ENCODE peak calls at places on chromosomes 2 and 18, in eight cellular contexts. V, H, O, U, J, Q, N and E are unnamed samples.

GRCh38 chr18:74916773-74917393 is 292.1 kb downstream of the PTGR3 start:
- DNase-seq in V (no peak), H (no peak), O (no peak), U (no peak), J (no peak), Q (no peak), N (no peak), E (no peak)

GRCh38 chr2:86297382-86298147 is 39.9 kb downstream of the REEP1 start:
- DNase-seq in V (no peak), H (no peak), O (peak; percentile 34), U (no peak), J (peak; percentile 12), Q (peak; percentile 44), N (no peak), E (no peak)

GRCh38 chr2:239878686-239879085 is 146.5 kb downstream of the NDUFA10 start:
- DNase-seq in V (no peak), H (no peak), O (no peak), U (no peak), J (no peak), Q (no peak), N (no peak), E (no peak)

GRCh38 chr2:219511547-219512325 is 2.5 kb upstream of the ASIC4 start:
- DNase-seq in V (no peak), H (no peak), O (no peak), U (no peak), J (no peak), Q (peak; percentile 76), N (no peak), E (no peak)

GRCh38 chr2:201769664-201770373 is 10.9 kb downstream of the ALS2 start:
- DNase-seq in V (no peak), H (no peak), O (no peak), U (no peak), J (no peak), Q (no peak), N (no peak), E (no peak)

GRCh38 chr18:864872-865273 is 39.8 kb upstream of the ADCYAP1 start:
- DNase-seq in V (peak; percentile 67), H (no peak), O (peak; percentile 62), U (peak; percentile 91), J (peak; percentile 61), Q (peak; percentile 77), N (peak; percentile 87), E (peak; percentile 28)

GRCh38 chr18:6363216-6363615 is 51.5 kb downstream of the L3MBTL4 start:
- DNase-seq in V (no peak), H (no peak), O (no peak), U (no peak), J (no peak), Q (no peak), N (no peak), E (no peak)

GRCh38 chr2:71815701-71816100 is 332.0 kb downstream of the CYP26B1 start:
- DNase-seq in V (no peak), H (no peak), O (no peak), U (no peak), J (no peak), Q (no peak), N (no peak), E (no peak)

GRCh38 chr2:241033994-241034393 is 35.6 kb downstream of the SNED1 start:
- DNase-seq in V (no peak), H (no peak), O (no peak), U (no peak), J (no peak), Q (peak; percentile 52), N (no peak), E (no peak)

GRCh38 chr2:64987001-64987962 is 1.9 kb upstream of the SLC1A4 start:
- DNase-seq in V (peak; percentile 38), H (no peak), O (peak; percentile 77), U (peak; percentile 35), J (peak; percentile 37), Q (no peak), N (peak; percentile 43), E (no peak)

GRCh38 chr18:73110307-73110706 is 242.5 kb upstream of the NETO1 start:
- DNase-seq in V (no peak), H (no peak), O (no peak), U (no peak), J (no peak), Q (no peak), N (no peak), E (no peak)

GRCh38 chr18:11676867-11677266 is 12.2 kb upstream of the GNAL start:
- DNase-seq in V (no peak), H (no peak), O (peak; percentile 44), U (no peak), J (no peak), Q (no peak), N (no peak), E (no peak)

GRCh38 chr18:33804258-33804657 is 226.2 kb downstream of the ASXL3 start:
- DNase-seq in V (no peak), H (no peak), O (no peak), U (peak; percentile 82), J (no peak), Q (no peak), N (peak; percentile 78), E (no peak)

GRCh38 chr2:158586491-158586890 is 129.7 kb downstream of the PKP4 start:
- DNase-seq in V (peak; percentile 38), H (no peak), O (peak; percentile 14), U (peak; percentile 91), J (no peak), Q (no peak), N (no peak), E (no peak)

GRCh38 chr2:239337877-239338484 is 62.8 kb downstream of the HDAC4 start:
- DNase-seq in V (no peak), H (no peak), O (no peak), U (no peak), J (no peak), Q (peak; percentile 76), N (no peak), E (no peak)

GRCh38 chr2:86793752-86794151 is 3.0 kb upstream of the CD8A start:
- DNase-seq in V (no peak), H (no peak), O (no peak), U (no peak), J (no peak), Q (no peak), N (no peak), E (no peak)

GRCh38 chr2:223594259-223594658 is 7.9 kb downstream of the SCG2 start:
- DNase-seq in V (no peak), H (no peak), O (no peak), U (no peak), J (no peak), Q (peak; percentile 19), N (no peak), E (no peak)

GRCh38 chr2:41933585-41934322 is 114.1 kb upstream of the PKDCC start:
- DNase-seq in V (peak; percentile 60), H (no peak), O (peak; percentile 92), U (peak; percentile 92), J (no peak), Q (no peak), N (peak; percentile 71), E (no peak)

GRCh38 chr2:96821113-96821512 is 5.0 kb downstream of the CNNM3 start:
- DNase-seq in V (no peak), H (no peak), O (no peak), U (no peak), J (no peak), Q (no peak), N (peak; percentile 15), E (no peak)

GRCh38 chr18:32930695-32931301 is 158.0 kb upstream of the KLHL14 start:
- DNase-seq in V (peak; percentile 8), H (peak; percentile 17), O (peak; percentile 49), U (peak; percentile 70), J (peak; percentile 24), Q (peak; percentile 54), N (peak; percentile 56), E (no peak)

GRCh38 chr2:120910069-120910468 is 174.4 kb downstream of the GLI2 start:
- DNase-seq in V (no peak), H (no peak), O (no peak), U (no peak), J (no peak), Q (no peak), N (no peak), E (no peak)

GRCh38 chr18:8623549-8624106 is 14.4 kb downstream of the RAB12 start:
- DNase-seq in V (no peak), H (no peak), O (peak; percentile 58), U (no peak), J (no peak), Q (peak; percentile 7), N (no peak), E (no peak)

GRCh38 chr2:232839680-232840079 is 30.4 kb upstream of the SNORC start:
- DNase-seq in V (no peak), H (no peak), O (no peak), U (no peak), J (no peak), Q (no peak), N (no peak), E (no peak)

GRCh38 chr2:1837022-1837421 is 92.7 kb upstream of the PXDN start:
- DNase-seq in V (no peak), H (no peak), O (no peak), U (peak; percentile 10), J (no peak), Q (peak; percentile 84), N (no peak), E (no peak)

GRCh38 chr2:12721571-12722444 is 5.1 kb downstream of the TRIB2 start:
- DNase-seq in V (no peak), H (no peak), O (peak; percentile 87), U (peak; percentile 46), J (no peak), Q (no peak), N (peak; percentile 88), E (no peak)

GRCh38 chr2:127115471-127116199 is 8.7 kb upstream of the BIN1 start:
- DNase-seq in V (no peak), H (no peak), O (no peak), U (no peak), J (no peak), Q (no peak), N (no peak), E (no peak)

GRCh38 chr2:200787351-200788128 is 24.2 kb upstream of the BZW1 start:
- DNase-seq in V (peak; percentile 82), H (no peak), O (peak; percentile 75), U (peak; percentile 95), J (no peak), Q (no peak), N (peak; percentile 83), E (no peak)

GRCh38 chr2:56299166-56299806 is 115.5 kb downstream of the CCDC85A start:
- DNase-seq in V (no peak), H (no peak), O (no peak), U (peak; percentile 8), J (no peak), Q (no peak), N (peak; percentile 30), E (no peak)

GRCh38 chr2:156229724-156230362 is 102.7 kb downstream of the NR4A2 start:
- DNase-seq in V (no peak), H (no peak), O (no peak), U (no peak), J (no peak), Q (no peak), N (peak; percentile 6), E (no peak)

GRCh38 chr2:47459021-47459420 is 56.1 kb downstream of the MSH2 start:
- DNase-seq in V (no peak), H (no peak), O (no peak), U (no peak), J (no peak), Q (no peak), N (no peak), E (no peak)